ENCODE peak calls at places on chromosomes 11 and 22, in eight cellular contexts. One of them, this sample, is unnamed.
A peak's percentile ranks its signal among the peaks of the same experiment; 100 is the strongest.

GRCh38 chr11:60924110-60924905 is at the start of gene TMEM132A:
- DNase-seq in HFFc6: peak; percentile 34
- DNase-seq in heart right ventricle: peak; percentile 75
- DNase-seq in cardiac muscle cell: peak; percentile 71
- DNase-seq in AG10803: peak; percentile 60
- DNase-seq in Peyer's patch: peak; percentile 77
- DNase-seq in astrocyte of the cerebellum: no peak
- DNase-seq in foreskin fibroblast: peak; percentile 62
- DNase-seq in this sample: no peak

GRCh38 chr11:71171576-71171975 is 80.8 kb downstream of the SHANK2 start:
- DNase-seq in HFFc6: no peak
- DNase-seq in heart right ventricle: no peak
- DNase-seq in cardiac muscle cell: no peak
- DNase-seq in AG10803: no peak
- DNase-seq in Peyer's patch: no peak
- DNase-seq in astrocyte of the cerebellum: no peak
- DNase-seq in foreskin fibroblast: no peak
- DNase-seq in this sample: no peak

GRCh38 chr11:47433157-47433556 is 6.9 kb upstream of the PSMC3 start:
- DNase-seq in HFFc6: peak; percentile 33
- DNase-seq in heart right ventricle: no peak
- DNase-seq in cardiac muscle cell: no peak
- DNase-seq in AG10803: peak; percentile 31
- DNase-seq in Peyer's patch: no peak
- DNase-seq in astrocyte of the cerebellum: no peak
- DNase-seq in foreskin fibroblast: no peak
- DNase-seq in this sample: peak; percentile 52

GRCh38 chr11:61680622-61681191 is 516 bp downstream of the DAGLA start:
- DNase-seq in HFFc6: no peak
- DNase-seq in heart right ventricle: no peak
- DNase-seq in cardiac muscle cell: no peak
- DNase-seq in AG10803: no peak
- DNase-seq in Peyer's patch: no peak
- DNase-seq in astrocyte of the cerebellum: no peak
- DNase-seq in foreskin fibroblast: no peak
- DNase-seq in this sample: no peak

GRCh38 chr22:22395230-22395629 is 113.3 kb downstream of the ZNF280B start:
- DNase-seq in HFFc6: no peak
- DNase-seq in heart right ventricle: no peak
- DNase-seq in cardiac muscle cell: no peak
- DNase-seq in AG10803: no peak
- DNase-seq in Peyer's patch: no peak
- DNase-seq in astrocyte of the cerebellum: no peak
- DNase-seq in foreskin fibroblast: no peak
- DNase-seq in this sample: no peak

GRCh38 chr11:63892233-63892632 is 24.7 kb downstream of the RCOR2 start:
- DNase-seq in HFFc6: peak; percentile 24
- DNase-seq in heart right ventricle: no peak
- DNase-seq in cardiac muscle cell: peak; percentile 61
- DNase-seq in AG10803: peak; percentile 53
- DNase-seq in Peyer's patch: no peak
- DNase-seq in astrocyte of the cerebellum: peak; percentile 40
- DNase-seq in foreskin fibroblast: peak; percentile 29
- DNase-seq in this sample: no peak

GRCh38 chr11:130389315-130389935 is 39.0 kb downstream of the ADAMTS8 start:
- DNase-seq in HFFc6: no peak
- DNase-seq in heart right ventricle: peak; percentile 55
- DNase-seq in cardiac muscle cell: no peak
- DNase-seq in AG10803: no peak
- DNase-seq in Peyer's patch: peak; percentile 76
- DNase-seq in astrocyte of the cerebellum: no peak
- DNase-seq in foreskin fibroblast: no peak
- DNase-seq in this sample: no peak

GRCh38 chr11:8241373-8242112 is 22.1 kb downstream of the LMO1 start:
- DNase-seq in HFFc6: no peak
- DNase-seq in heart right ventricle: no peak
- DNase-seq in cardiac muscle cell: no peak
- DNase-seq in AG10803: no peak
- DNase-seq in Peyer's patch: no peak
- DNase-seq in astrocyte of the cerebellum: no peak
- DNase-seq in foreskin fibroblast: no peak
- DNase-seq in this sample: no peak

GRCh38 chr22:37623075-37624016 is 14.7 kb downstream of the GGA1 start:
- DNase-seq in HFFc6: peak; percentile 28
- DNase-seq in heart right ventricle: peak; percentile 72
- DNase-seq in cardiac muscle cell: peak; percentile 68
- DNase-seq in AG10803: peak; percentile 40
- DNase-seq in Peyer's patch: peak; percentile 77
- DNase-seq in astrocyte of the cerebellum: no peak
- DNase-seq in foreskin fibroblast: no peak
- DNase-seq in this sample: no peak

GRCh38 chr11:67277231-67277961 is 11.1 kb downstream of the GRK2 start:
- DNase-seq in HFFc6: peak; percentile 47
- DNase-seq in heart right ventricle: peak; percentile 90
- DNase-seq in cardiac muscle cell: peak; percentile 89
- DNase-seq in AG10803: peak; percentile 74
- DNase-seq in Peyer's patch: peak; percentile 82
- DNase-seq in astrocyte of the cerebellum: no peak
- DNase-seq in foreskin fibroblast: peak; percentile 74
- DNase-seq in this sample: no peak

DNA sequence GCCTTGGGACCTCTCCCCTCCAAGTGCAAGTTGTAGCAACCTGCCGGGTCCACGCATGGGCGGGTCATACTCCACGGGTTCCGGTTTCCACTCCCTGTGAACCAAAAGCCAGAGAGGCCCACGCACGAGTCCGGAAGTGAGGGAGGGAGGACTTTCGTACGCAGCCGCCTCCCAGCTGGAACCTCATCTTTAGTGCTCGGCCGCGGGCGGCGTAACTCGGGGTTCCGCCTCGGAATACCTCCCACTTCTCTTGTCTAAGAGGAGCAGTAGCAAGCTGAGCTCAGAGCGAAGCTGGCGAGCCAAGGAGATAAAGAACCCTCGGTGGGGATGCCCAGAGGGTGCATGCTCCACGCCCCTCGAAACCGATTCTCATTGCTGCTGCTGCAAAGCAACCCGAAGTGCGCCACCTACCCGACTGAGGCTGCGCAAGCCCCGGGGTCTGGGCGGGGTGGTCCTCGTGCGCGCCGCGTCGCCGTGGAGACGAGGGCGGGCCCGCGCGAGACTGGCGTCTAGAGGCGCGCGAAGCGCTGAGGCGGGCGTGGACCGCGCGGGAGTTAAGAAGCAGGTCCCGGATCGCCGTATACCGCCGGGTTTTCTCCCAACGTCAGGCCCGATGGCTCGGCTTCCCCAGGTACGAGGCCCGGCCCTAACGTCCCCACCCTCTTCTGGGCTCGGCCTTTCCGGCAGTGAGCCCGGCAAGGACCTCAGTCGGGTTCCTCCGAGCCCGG is at the start of gene SFI1:
- DNase-seq in HFFc6: peak; percentile 84
- DNase-seq in heart right ventricle: peak; percentile 92
- DNase-seq in cardiac muscle cell: peak; percentile 94
- DNase-seq in AG10803: peak; percentile 86
- DNase-seq in Peyer's patch: peak; percentile 93
- DNase-seq in astrocyte of the cerebellum: peak; percentile 71
- DNase-seq in foreskin fibroblast: peak; percentile 92
- DNase-seq in this sample: peak; percentile 41
- TF ChIP-seq CTCF in HFFc6: peak; percentile 71
- TF ChIP-seq CTCF in heart right ventricle: peak; percentile 51
- TF ChIP-seq CTCF in cardiac muscle cell: peak; percentile 41
- TF ChIP-seq CTCF in AG10803: peak; percentile 23
- TF ChIP-seq CTCF in Peyer's patch: peak; percentile 30
- TF ChIP-seq CTCF in astrocyte of the cerebellum: peak; percentile 28
- TF ChIP-seq CTCF in foreskin fibroblast: peak; percentile 32
- TF ChIP-seq CTCF in this sample: peak; percentile 34

GRCh38 chr11:209275-210121 is 2.0 kb downstream of the RIC8A start:
- DNase-seq in HFFc6: no peak
- DNase-seq in heart right ventricle: no peak
- DNase-seq in cardiac muscle cell: no peak
- DNase-seq in AG10803: peak; percentile 31
- DNase-seq in Peyer's patch: no peak
- DNase-seq in astrocyte of the cerebellum: no peak
- DNase-seq in foreskin fibroblast: peak; percentile 29
- DNase-seq in this sample: no peak
- TF ChIP-seq CTCF in HFFc6: no peak
- TF ChIP-seq CTCF in heart right ventricle: no peak
- TF ChIP-seq CTCF in cardiac muscle cell: no peak
- TF ChIP-seq CTCF in AG10803: no peak
- TF ChIP-seq CTCF in Peyer's patch: no peak
- TF ChIP-seq CTCF in astrocyte of the cerebellum: no peak
- TF ChIP-seq CTCF in foreskin fibroblast: no peak
- TF ChIP-seq CTCF in this sample: no peak

GRCh38 chr11:134470238-134470637 is 58.2 kb upstream of the B3GAT1 start:
- DNase-seq in HFFc6: no peak
- DNase-seq in heart right ventricle: no peak
- DNase-seq in cardiac muscle cell: no peak
- DNase-seq in AG10803: no peak
- DNase-seq in Peyer's patch: peak; percentile 24
- DNase-seq in astrocyte of the cerebellum: no peak
- DNase-seq in foreskin fibroblast: no peak
- DNase-seq in this sample: no peak
- TF ChIP-seq CTCF in HFFc6: no peak
- TF ChIP-seq CTCF in heart right ventricle: no peak
- TF ChIP-seq CTCF in cardiac muscle cell: no peak
- TF ChIP-seq CTCF in AG10803: no peak
- TF ChIP-seq CTCF in Peyer's patch: no peak
- TF ChIP-seq CTCF in astrocyte of the cerebellum: no peak
- TF ChIP-seq CTCF in foreskin fibroblast: no peak
- TF ChIP-seq CTCF in this sample: no peak

GRCh38 chr22:31105282-31105929 is 2.0 kb downstream of the SELENOM start:
- DNase-seq in HFFc6: no peak
- DNase-seq in heart right ventricle: no peak
- DNase-seq in cardiac muscle cell: no peak
- DNase-seq in AG10803: no peak
- DNase-seq in Peyer's patch: no peak
- DNase-seq in astrocyte of the cerebellum: no peak
- DNase-seq in foreskin fibroblast: no peak
- DNase-seq in this sample: no peak

GRCh38 chr22:31106651-31107205 is 640 bp downstream of the SELENOM start:
- DNase-seq in HFFc6: no peak
- DNase-seq in heart right ventricle: no peak
- DNase-seq in cardiac muscle cell: peak; percentile 58
- DNase-seq in AG10803: peak; percentile 66
- DNase-seq in Peyer's patch: peak; percentile 49
- DNase-seq in astrocyte of the cerebellum: no peak
- DNase-seq in foreskin fibroblast: peak; percentile 51
- DNase-seq in this sample: no peak

GRCh38 chr22:31104869-31105268 is 2.5 kb downstream of the SELENOM start:
- DNase-seq in HFFc6: no peak
- DNase-seq in heart right ventricle: peak; percentile 34
- DNase-seq in cardiac muscle cell: no peak
- DNase-seq in AG10803: no peak
- DNase-seq in Peyer's patch: peak; percentile 43
- DNase-seq in astrocyte of the cerebellum: no peak
- DNase-seq in foreskin fibroblast: no peak
- DNase-seq in this sample: no peak

GRCh38 chr22:31107206-31108118 is at the start of gene SELENOM:
- DNase-seq in HFFc6: peak; percentile 98
- DNase-seq in heart right ventricle: peak; percentile 97
- DNase-seq in cardiac muscle cell: peak; percentile 99
- DNase-seq in AG10803: peak; percentile 98
- DNase-seq in Peyer's patch: peak; percentile 97
- DNase-seq in astrocyte of the cerebellum: peak; percentile 93
- DNase-seq in foreskin fibroblast: peak; percentile 99
- DNase-seq in this sample: peak; percentile 92

GRCh38 chr22:31106001-31106571 is 1.3 kb downstream of the SELENOM start:
- DNase-seq in HFFc6: peak; percentile 40
- DNase-seq in heart right ventricle: peak; percentile 13
- DNase-seq in cardiac muscle cell: no peak
- DNase-seq in AG10803: no peak
- DNase-seq in Peyer's patch: peak; percentile 55
- DNase-seq in astrocyte of the cerebellum: no peak
- DNase-seq in foreskin fibroblast: no peak
- DNase-seq in this sample: no peak
- TF ChIP-seq CTCF in HFFc6: peak; percentile 57
- TF ChIP-seq CTCF in heart right ventricle: no peak
- TF ChIP-seq CTCF in cardiac muscle cell: peak; percentile 7
- TF ChIP-seq CTCF in AG10803: peak; percentile 33
- TF ChIP-seq CTCF in Peyer's patch: no peak
- TF ChIP-seq CTCF in astrocyte of the cerebellum: peak; percentile 23
- TF ChIP-seq CTCF in foreskin fibroblast: no peak
- TF ChIP-seq CTCF in this sample: peak; percentile 41

This sample was measured in AG09309.